ENCODE peak calls at places on chromosomes 16 and 17, in ten cellular contexts. G, H, C, R, X, D, O, Y, B and I are unnamed samples. For H3K27me3, the result is how much of the 10 kb centered on the place peaks cover.

GRCh38 chr17:81867123-81867951 is 3.8 kb downstream of the ARHGDIA start:
- DNase-seq in B (no peak), Y (peak), O (peak), G (no peak), R (no peak), H (peak), C (peak), X (no peak), D (peak), I (no peak)

GRCh38 chr17:77407321-77408277 is 266.8 kb downstream of the SEC14L1 start:
- DNase-seq in D (no peak), B (no peak), G (no peak), R (no peak), C (no peak), O (no peak), Y (no peak), X (no peak), H (peak), I (peak)

GRCh38 chr16:54985668-54986067 is 55.0 kb downstream of the IRX5 start:
- DNase-seq in R (no peak), Y (no peak), B (no peak), D (no peak), G (no peak), C (no peak), O (no peak), H (no peak), X (no peak), I (no peak)

GRCh38 chr17:28327031-28327607 is 8.1 kb downstream of the TMEM97 start:
- DNase-seq in R (no peak), H (no peak), X (no peak), O (no peak), G (no peak), B (no peak), Y (no peak), C (no peak), D (no peak), I (no peak)

GRCh38 chr17:75478508-75478907 is 22.1 kb downstream of the TMEM94 start:
- DNase-seq in D (no peak), B (no peak), Y (peak), X (no peak), R (no peak), C (no peak), G (no peak), H (no peak), O (peak), I (no peak)

GRCh38 chr17:73069164-73069774 is 23.2 kb downstream of the SLC39A11 start:
- DNase-seq in B (no peak), Y (peak), H (no peak), R (no peak), X (no peak), D (no peak), O (no peak), G (no peak), C (no peak), I (no peak)

GRCh38 chr17:80929449-80929848 is 62.2 kb upstream of the CHMP6 start:
- DNase-seq in X (no peak), D (no peak), O (no peak), R (no peak), Y (no peak), C (no peak), G (no peak), H (no peak), B (peak), I (no peak)

GRCh38 chr16:2769675-2770056 is 7.4 kb downstream of the ELOB start:
- DNase-seq in O (no peak), C (no peak), D (peak), Y (no peak), G (no peak), H (peak), R (peak), X (no peak), B (peak), I (no peak)

GRCh38 chr16:71648921-71649320 is 22.9 kb downstream of the MARVELD3 start:
- DNase-seq in D (peak), C (no peak), B (no peak), G (no peak), O (no peak), H (no peak), R (no peak), Y (no peak), X (no peak), I (no peak)
- TF ChIP-seq CTCF in D (peak), C (no peak), B (no peak), G (no peak), O (no peak), H (peak), R (no peak), Y (peak), X (peak), I (no peak)

GRCh38 chr17:49509588-49509917 is 14.5 kb downstream of the NGFR start:
- DNase-seq in X (no peak), H (no peak), G (no peak), D (no peak), O (no peak), R (no peak), C (no peak), Y (no peak), B (no peak), I (no peak)
- H3K27me3 ChIP-seq in X (under half), H (under half), G (under half), D (under half), O (under half), R (under half), C (under half), Y (under half), B (half or more), I (under half)

GRCh38 chr16:66871840-66872239 is 8.5 kb upstream of the PDP2 start:
- DNase-seq in Y (no peak), O (no peak), G (no peak), D (no peak), B (no peak), C (no peak), X (no peak), R (no peak), H (peak), I (no peak)

GRCh38 chr16:66872524-66872923 is 7.8 kb upstream of the PDP2 start:
- DNase-seq in B (no peak), G (no peak), R (no peak), Y (no peak), C (no peak), X (no peak), D (no peak), O (no peak), H (no peak), I (no peak)

GRCh38 chr16:66872927-66873684 is 7.2 kb upstream of the PDP2 start:
- DNase-seq in G (peak), C (peak), O (peak), Y (peak), H (peak), B (peak), X (peak), R (peak), D (peak), I (peak)

GRCh38 chr16:66874079-66874775 is 6.1 kb upstream of the PDP2 start:
- DNase-seq in H (no peak), G (no peak), B (no peak), X (no peak), C (no peak), R (no peak), D (peak), Y (peak), O (no peak), I (no peak)

GRCh38 chr16:66873685-66874055 is 6.6 kb upstream of the PDP2 start:
- DNase-seq in R (no peak), C (no peak), D (no peak), B (no peak), O (no peak), Y (no peak), H (no peak), X (no peak), G (no peak), I (no peak)
- H3K4me3 ChIP-seq in R (no peak), C (no peak), D (no peak), B (no peak), O (no peak), Y (no peak), H (no peak), X (no peak), G (no peak), I (no peak)

DNA sequence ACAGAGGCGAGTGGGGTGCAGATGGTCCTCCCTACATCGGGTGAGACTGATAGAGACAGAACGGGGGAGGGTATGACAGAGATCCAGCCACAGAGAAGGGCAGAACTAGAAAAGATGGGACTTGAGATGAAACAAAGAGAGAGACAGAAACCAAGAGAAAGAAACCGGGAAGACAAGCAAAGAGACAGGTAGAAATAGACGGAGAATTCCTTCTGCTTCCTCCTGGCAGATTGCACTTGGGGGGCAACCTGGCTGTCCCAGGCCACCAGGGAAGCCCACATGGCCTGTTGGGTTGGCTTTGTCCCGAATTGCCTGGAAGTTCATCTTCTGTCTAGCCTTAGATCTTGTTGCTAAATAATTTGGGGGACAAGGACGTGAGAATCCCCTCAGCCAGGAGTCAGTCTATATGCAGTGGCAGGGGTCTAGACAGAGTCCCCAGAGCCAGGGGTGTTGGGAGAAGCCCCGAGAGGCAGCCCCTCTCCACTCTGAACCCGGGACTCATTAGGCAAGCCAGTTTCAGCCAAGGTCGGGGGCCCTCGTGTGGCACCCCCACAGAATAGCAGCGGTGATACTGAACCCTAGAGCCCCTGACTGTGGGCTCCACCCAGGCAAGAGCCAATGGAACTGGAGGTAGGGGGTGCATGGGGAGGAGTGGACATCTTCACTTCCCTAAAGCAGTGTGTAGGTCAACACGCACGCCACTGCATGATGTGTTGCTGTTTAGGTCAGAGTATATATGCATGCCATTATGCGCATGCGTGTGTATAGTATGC is 626 bp upstream of the TSPOAP1 start:
- DNase-seq in H (peak), O (peak), C (peak), B (peak), G (no peak), X (no peak), Y (no peak), D (no peak), R (peak), I (no peak)
- TF ChIP-seq CTCF in H (no peak), O (no peak), C (no peak), B (peak), G (no peak), X (peak), Y (peak), D (peak), R (peak), I (no peak)

GRCh38 chr17:38588775-38589174 is 17.0 kb downstream of the SRCIN1 start:
- DNase-seq in H (no peak), R (no peak), Y (no peak), C (no peak), D (no peak), O (no peak), X (no peak), G (no peak), B (no peak), I (no peak)
- H3K27me3 ChIP-seq in H (half or more), R (half or more), Y (under half), C (under half), D (under half), O (under half), X (under half), G (under half), B (half or more), I (under half)

GRCh38 chr17:19002805-19003542 is 1.6 kb downstream of the FAM83G start:
- DNase-seq in R (no peak), O (no peak), B (no peak), X (no peak), Y (peak), D (peak), G (no peak), H (no peak), C (no peak), I (no peak)

GRCh38 chr17:19003543-19003965 is 1.0 kb downstream of the FAM83G start:
- DNase-seq in D (no peak), R (no peak), H (no peak), G (no peak), Y (no peak), C (no peak), B (no peak), O (no peak), X (no peak), I (no peak)

GRCh38 chr17:19003966-19004600 is 481 bp downstream of the FAM83G start:
- DNase-seq in O (peak), Y (peak), B (no peak), R (no peak), C (peak), D (peak), G (no peak), H (peak), X (no peak), I (no peak)

GRCh38 chr17:19000531-19001011 is 4.0 kb downstream of the FAM83G start:
- DNase-seq in O (peak), R (no peak), Y (peak), B (no peak), H (peak), X (no peak), G (no peak), D (peak), C (peak), I (no peak)

GRCh38 chr17:19002191-19002590 is 2.4 kb downstream of the FAM83G start:
- DNase-seq in B (no peak), Y (no peak), D (no peak), C (no peak), H (no peak), G (no peak), X (no peak), R (no peak), O (no peak), I (no peak)
- H3K4me3 ChIP-seq in B (no peak), Y (no peak), D (no peak), C (no peak), H (no peak), G (no peak), X (peak), R (no peak), O (no peak), I (no peak)